ENCODE peak calls at places on chromosomes 4 and X, in nine cellular contexts. U is HCT116, L is HL-60, I is A549, D is SK-N-SH, C is HepG2, Y is Panc1, T is K562, F is GM12878. J is an unnamed sample.
A peak's percentile ranks its signal among the peaks of the same experiment; 100 is the strongest.

GRCh38 chr4:76310683-76311082 is 4.2 kb downstream of the STBD1 start:
- DNase-seq in C (no peak), F (no peak), L (no peak), I (no peak), T (no peak), Y (no peak), U (no peak), D (peak; percentile 45), J (no peak)

GRCh38 chr4:122548452-122548851 is 72.4 kb downstream of the IL21 start:
- DNase-seq in F (no peak), D (no peak), U (no peak), C (no peak), T (no peak), L (no peak), Y (no peak), I (no peak), J (no peak)

GRCh38 chr4:113008726-113009125 is 40.7 kb upstream of the ANK2 start:
- DNase-seq in L (no peak), U (no peak), T (no peak), D (no peak), F (no peak), I (no peak), C (no peak), Y (no peak), J (no peak)

GRCh38 chr4:153008578-153009199 is 72.6 kb downstream of the FHDC1 start:
- DNase-seq in D (no peak), T (no peak), U (no peak), I (no peak), F (peak; percentile 28), L (no peak), Y (no peak), C (no peak), J (peak; percentile 20)

GRCh38 chrX:66328950-66329596 is 165.0 kb downstream of the HEPH start:
- DNase-seq in T (no peak), C (no peak), D (no peak), I (no peak), L (no peak), U (no peak), Y (no peak), F (no peak), J (no peak)

GRCh38 chrX:18640686-18641085 is 31.2 kb downstream of the RS1 start:
- DNase-seq in Y (no peak), L (no peak), D (no peak), C (no peak), U (no peak), T (peak; percentile 3), F (no peak), I (no peak), J (peak; percentile 84)

GRCh38 chr4:55757356-55758024 is 62.1 kb upstream of the EXOC1L start:
- DNase-seq in L (no peak), C (no peak), U (no peak), I (no peak), F (no peak), T (no peak), Y (no peak), D (no peak), J (peak; percentile 41)

GRCh38 chrX:72685810-72686465 is 28.2 kb downstream of the PHKA1 start:
- DNase-seq in T (no peak), U (peak; percentile 81), C (no peak), Y (no peak), I (no peak), F (no peak), D (no peak), L (no peak), J (no peak)

GRCh38 chr4:95250544-95251137 is 298.1 kb downstream of the UNC5C start:
- DNase-seq in F (no peak), U (no peak), I (no peak), Y (no peak), C (no peak), T (no peak), D (no peak), L (no peak), J (no peak)

GRCh38 chr4:95249402-95250043 is 299.2 kb downstream of the UNC5C start:
- DNase-seq in U (no peak), Y (no peak), I (no peak), D (no peak), C (no peak), L (no peak), F (no peak), T (peak; percentile 67), J (no peak)

GRCh38 chr4:95255396-95256107 is 293.2 kb downstream of the UNC5C start:
- DNase-seq in Y (no peak), C (no peak), T (peak; percentile 68), I (no peak), D (no peak), U (no peak), F (no peak), L (no peak), J (no peak)

GRCh38 chr4:95248713-95249401 is 299.9 kb downstream of the UNC5C start:
- DNase-seq in Y (no peak), U (peak; percentile 1), I (no peak), C (peak; percentile 6), F (no peak), T (no peak), L (peak; percentile 21), D (no peak), J (no peak)

DNA sequence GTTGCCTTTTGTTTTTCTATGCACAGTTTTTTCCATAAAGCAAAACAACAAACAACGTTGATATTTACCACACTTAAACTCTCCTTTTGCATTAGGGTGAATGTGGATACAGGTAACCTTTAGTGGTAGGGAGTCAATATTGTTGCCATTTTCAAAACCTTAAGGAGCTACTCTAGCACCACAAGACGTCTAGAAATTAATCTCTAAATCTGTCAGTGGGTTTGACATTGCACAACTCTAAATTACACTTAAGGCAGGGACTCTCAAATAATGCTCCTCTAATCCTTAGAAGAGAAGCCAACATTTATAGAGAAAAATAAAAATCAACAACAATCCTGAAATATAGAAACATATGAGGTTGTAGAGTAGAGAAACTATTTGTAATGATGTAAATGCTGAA is 297.2 kb downstream of the UNC5C start:
- DNase-seq in D (no peak), Y (no peak), T (no peak), C (no peak), L (no peak), F (no peak), U (no peak), I (no peak), J (no peak)
- TF ChIP-seq REST in D (no peak), Y (no peak), T (no peak), C (no peak), L (no peak), F (no peak), U (no peak), I (no peak), J (no peak)

GRCh38 chr4:149985981-149986380 is 92.3 kb upstream of the DCLK2 start:
- DNase-seq in T (no peak), C (no peak), U (no peak), L (no peak), D (no peak), F (no peak), I (no peak), Y (no peak), J (no peak)

GRCh38 chr4:149983931-149984330 is 94.3 kb upstream of the DCLK2 start:
- DNase-seq in L (no peak), U (no peak), C (no peak), D (no peak), T (no peak), Y (no peak), I (no peak), F (no peak), J (no peak)

GRCh38 chr4:149987330-149987751 is 90.9 kb upstream of the DCLK2 start:
- DNase-seq in U (no peak), D (peak; percentile 8), C (no peak), Y (no peak), L (no peak), F (no peak), I (no peak), T (no peak), J (no peak)

GRCh38 chr4:149987777-149988410 is 90.4 kb upstream of the DCLK2 start:
- DNase-seq in C (no peak), I (no peak), U (no peak), D (no peak), Y (no peak), L (no peak), F (no peak), T (no peak), J (no peak)

DNA sequence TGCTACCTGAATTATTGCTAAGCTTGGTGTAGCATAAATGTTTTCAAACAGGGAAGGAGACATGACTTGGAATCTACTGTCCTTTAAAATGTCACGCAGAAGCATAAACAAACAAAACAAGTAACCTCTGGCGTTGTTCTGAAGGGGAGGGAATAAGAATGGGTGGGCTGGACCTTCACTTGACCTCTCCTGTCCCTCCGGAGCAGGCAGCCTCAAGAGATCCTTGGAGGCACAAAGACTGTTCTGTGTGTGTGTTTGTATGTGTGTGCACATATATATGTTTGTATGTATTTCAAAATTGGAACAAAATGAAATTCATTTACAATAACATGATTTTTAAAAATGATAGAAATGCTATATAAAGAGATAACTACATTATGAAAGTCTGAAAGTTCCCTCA is 91.3 kb upstream of the DCLK2 start:
- DNase-seq in Y (no peak), T (no peak), F (no peak), I (no peak), L (no peak), D (no peak), U (no peak), C (no peak), J (no peak)
- H3K27ac ChIP-seq in Y (peak overlapping the region; percentile 17), T (no peak overlapping the region), F (no peak overlapping the region), I (no peak overlapping the region), L (no peak overlapping the region), D (no peak overlapping the region), U (no peak overlapping the region), C (no peak overlapping the region), J (no peak overlapping the region)

GRCh38 chr4:24002641-24002966 is 112.8 kb upstream of the PPARGC1A start:
- DNase-seq in D (no peak), U (no peak), T (no peak), F (no peak), C (no peak), L (no peak), Y (no peak), I (no peak), J (no peak)

GRCh38 chr4:24001945-24002640 is 112.2 kb upstream of the PPARGC1A start:
- DNase-seq in C (no peak), I (no peak), U (no peak), D (no peak), T (no peak), L (no peak), Y (no peak), F (no peak), J (no peak)

GRCh38 chr4:24006269-24006668 is 116.4 kb upstream of the PPARGC1A start:
- DNase-seq in U (no peak), C (no peak), I (no peak), T (no peak), Y (no peak), L (no peak), D (no peak), F (no peak), J (no peak)

GRCh38 chr4:24003476-24003875 is 113.6 kb upstream of the PPARGC1A start:
- DNase-seq in D (no peak), F (no peak), I (no peak), Y (no peak), L (no peak), T (no peak), C (no peak), U (no peak), J (peak; percentile 62)

DNA sequence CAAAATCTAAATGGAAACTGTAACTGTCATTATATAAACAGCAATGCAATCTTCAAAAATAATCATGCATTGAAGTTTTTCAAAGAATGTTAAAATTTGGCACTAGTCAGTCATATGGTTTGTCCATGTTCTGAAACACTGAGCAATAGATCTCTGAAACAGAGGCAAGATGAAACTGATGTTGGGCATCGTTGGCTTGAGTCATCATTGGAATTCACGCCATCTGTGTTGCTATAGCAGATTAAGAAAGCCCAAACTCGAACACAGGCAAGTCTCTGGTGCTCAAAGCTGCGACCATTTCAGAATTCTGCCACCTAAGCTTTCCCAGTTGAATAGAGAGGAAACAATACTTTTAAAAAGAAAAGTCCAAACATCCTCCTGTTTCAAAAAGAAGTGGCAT is 114.1 kb upstream of the PPARGC1A start:
- DNase-seq in D (no peak), F (no peak), T (no peak), I (no peak), C (no peak), U (no peak), L (no peak), Y (no peak), J (no peak)
- TF ChIP-seq REST in D (no peak), F (no peak), T (no peak), I (no peak), C (no peak), U (no peak), L (no peak), Y (no peak), J (no peak)

GRCh38 chrX:68851082-68851481 is 22.3 kb downstream of the EFNB1 start:
- DNase-seq in C (no peak), I (no peak), U (no peak), D (peak; percentile 65), L (no peak), F (no peak), Y (no peak), T (no peak), J (no peak)
- H3K27ac ChIP-seq in C (no peak overlapping the region), I (no peak overlapping the region), U (no peak overlapping the region), D (no peak overlapping the region), L (no peak overlapping the region), F (no peak overlapping the region), Y (no peak overlapping the region), T (no peak overlapping the region), J (no peak overlapping the region)